ENCODE peak calls at places on chromosomes 3 and 15, in eight cellular contexts. U is esophagus squamous epithelium; F is cardiac muscle cell; Z is GM23248; Y is CD4-positive, CD25-positive, alpha-beta regulatory T cell; W is small intestine; P is right atrium auricular region; R is tibial nerve. H is an unnamed sample. For H3K4me1, the result is how much of the 10 kb centered on the place peaks cover.

GRCh38 chr3:14452676-14453367 is 50.4 kb downstream of the SLC6A6 start:
- DNase-seq in Z (peak), P (peak), Y (no peak), U (peak), R (peak), F (no peak), W (peak), H (peak)

GRCh38 chr3:150960708-150961684 is 11.5 kb downstream of the CLRN1 start:
- DNase-seq in P (no peak), U (no peak), R (no peak), W (no peak), Z (no peak), Y (no peak), F (no peak), H (no peak)

GRCh38 chr3:106485802-106486201 is 617.0 kb upstream of the CBLB start:
- DNase-seq in Y (no peak), U (no peak), R (no peak), F (no peak), Z (no peak), W (no peak), P (no peak), H (no peak)

GRCh38 chr3:79555655-79556054 is 212.1 kb downstream of the ROBO1 start:
- DNase-seq in U (no peak), W (no peak), Y (no peak), P (no peak), R (no peak), F (no peak), Z (no peak), H (no peak)

GRCh38 chr3:111751961-111752360 is 107.1 kb upstream of the PHLDB2 start:
- DNase-seq in P (no peak), Z (peak), U (no peak), R (no peak), F (no peak), W (no peak), Y (no peak), H (no peak)

GRCh38 chr15:67777773-67778172 is 47.5 kb upstream of the SKOR1 start:
- DNase-seq in Z (no peak), Y (no peak), W (no peak), F (no peak), R (no peak), P (no peak), U (no peak), H (no peak)

GRCh38 chr3:65751123-65751700 is 287.5 kb downstream of the MAGI1 start:
- DNase-seq in Y (peak), P (no peak), R (peak), Z (peak), F (peak), U (no peak), W (peak), H (no peak)

GRCh38 chr15:100438570-100438969 is 90.2 kb downstream of the CERS3 start:
- DNase-seq in Y (no peak), F (peak), R (peak), Z (peak), W (peak), P (peak), U (no peak), H (peak)

GRCh38 chr3:185948292-185948691 is 10.5 kb upstream of the TRA2B start:
- DNase-seq in Y (no peak), Z (no peak), W (no peak), F (no peak), P (no peak), R (no peak), U (no peak), H (no peak)

GRCh38 chr15:25693321-25694237 is 169.5 kb downstream of the ATP10A start:
- DNase-seq in F (peak), Y (peak), W (no peak), U (no peak), R (peak), Z (peak), P (no peak), H (no peak)

GRCh38 chr3:147191795-147192385 is 214.5 kb downstream of the ZIC4 start:
- DNase-seq in U (no peak), Z (peak), W (peak), R (peak), F (peak), Y (peak), P (no peak), H (no peak)

GRCh38 chr3:54817628-54818027 is 110.2 kb downstream of the LRTM1 start:
- DNase-seq in Y (no peak), R (no peak), Z (peak), P (no peak), F (no peak), U (no peak), W (no peak), H (no peak)

GRCh38 chr15:79595995-79596622 is 164.0 kb downstream of the MINAR1 start:
- DNase-seq in F (peak), W (peak), P (no peak), R (no peak), Y (peak), Z (peak), U (no peak), H (no peak)

GRCh38 chr3:30539214-30539613 is 67.2 kb upstream of the TGFBR2 start:
- DNase-seq in Z (no peak), F (no peak), R (no peak), Y (no peak), U (no peak), P (no peak), W (peak), H (no peak)

GRCh38 chr15:28191832-28192231 is 92.7 kb upstream of the OCA2 start:
- DNase-seq in R (peak), Z (peak), U (no peak), W (peak), P (peak), F (peak), Y (no peak), H (no peak)

GRCh38 chr15:31150732-31151212 is 49.2 kb upstream of the TRPM1 start:
- DNase-seq in P (no peak), Z (no peak), U (no peak), W (no peak), F (no peak), Y (no peak), R (no peak), H (no peak)

GRCh38 chr3:196624008-196624790 is 15.3 kb upstream of the NRROS start:
- DNase-seq in F (no peak), Z (no peak), U (no peak), R (no peak), P (no peak), Y (peak), W (no peak), H (no peak)

GRCh38 chr15:51071609-51072008 is 23.1 kb downstream of the TNFAIP8L3 start:
- DNase-seq in Z (no peak), F (no peak), W (no peak), U (no peak), P (no peak), Y (no peak), R (no peak), H (no peak)

GRCh38 chr3:71524688-71525087 is 58.8 kb downstream of the FOXP1 start:
- DNase-seq in R (no peak), P (no peak), F (peak), Y (no peak), U (no peak), W (no peak), Z (no peak), H (no peak)
- H3K27ac ChIP-seq in R (no peak), P (no peak), F (peak), Y (no peak), U (no peak), W (no peak), Z (no peak), H (no peak)

GRCh38 chr15:71129660-71130059 is 14.4 kb downstream of the THSD4 start:
- DNase-seq in Y (no peak), W (no peak), R (no peak), Z (no peak), P (no peak), U (no peak), F (no peak), H (no peak)

GRCh38 chr15:71136159-71137137 is 21.2 kb downstream of the THSD4 start:
- DNase-seq in U (no peak), Z (peak), Y (no peak), P (peak), R (no peak), F (no peak), W (no peak), H (peak)

GRCh38 chr15:71137138-71137518 is 21.9 kb downstream of the THSD4 start:
- DNase-seq in P (peak), U (no peak), F (no peak), Z (no peak), R (no peak), Y (no peak), W (no peak), H (peak)

GRCh38 chr15:71131601-71132357 is 16.5 kb downstream of the THSD4 start:
- DNase-seq in Z (peak), Y (no peak), P (no peak), R (no peak), W (no peak), U (no peak), F (no peak), H (no peak)

GRCh38 chr15:71133734-71134464 is 18.6 kb downstream of the THSD4 start:
- DNase-seq in W (no peak), F (peak), Y (no peak), P (peak), U (no peak), R (no peak), Z (no peak), H (no peak)
- H3K4me1 ChIP-seq in W (under half), F (under half), Y (under half), P (under half), U (under half), R (under half), Z (under half), H (under half)

DNA sequence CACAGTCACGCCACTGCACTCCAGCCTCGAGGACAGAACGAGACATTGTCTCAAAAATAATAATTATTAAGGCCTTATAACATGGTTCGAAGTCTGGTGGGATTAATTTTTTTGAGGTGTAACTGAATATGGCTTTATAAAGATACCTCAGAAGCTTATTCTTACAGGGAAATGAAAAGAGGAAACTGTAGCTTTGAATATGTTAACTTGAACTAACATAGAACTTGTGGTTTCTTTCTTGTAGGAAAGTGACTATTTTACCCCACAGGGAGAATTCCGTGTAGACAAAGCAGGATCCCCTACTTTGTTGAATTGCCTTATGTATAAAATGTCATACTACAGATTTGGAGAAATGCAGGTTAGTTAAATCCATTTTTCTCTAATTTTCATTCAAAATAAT is 96.3 kb downstream of the STT3B start:
- DNase-seq in W (no peak), P (no peak), F (no peak), Z (no peak), R (no peak), U (no peak), Y (no peak), H (no peak)
- H3K27ac ChIP-seq in W (no peak), P (no peak), F (no peak), Z (no peak), R (no peak), U (no peak), Y (no peak), H (no peak)

GRCh38 chr3:42608586-42608985 is 8.1 kb downstream of the NKTR start:
- DNase-seq in U (no peak), F (no peak), Z (peak), W (no peak), P (no peak), Y (no peak), R (no peak), H (no peak)

GRCh38 chr3:42612147-42612680 is 11.7 kb downstream of the NKTR start:
- DNase-seq in Y (peak), R (no peak), Z (no peak), U (no peak), F (no peak), P (no peak), W (no peak), H (no peak)

GRCh38 chr3:42612928-42613327 is 12.4 kb downstream of the NKTR start:
- DNase-seq in R (no peak), P (no peak), F (no peak), Y (no peak), U (no peak), W (no peak), Z (no peak), H (no peak)

GRCh38 chr3:42610978-42611377 is 10.5 kb downstream of the NKTR start:
- DNase-seq in Y (peak), P (no peak), U (no peak), F (no peak), R (no peak), Z (peak), W (no peak), H (no peak)

GRCh38 chr3:42613462-42613861 is 13.0 kb downstream of the NKTR start:
- DNase-seq in W (peak), P (no peak), Y (peak), R (no peak), U (no peak), F (no peak), Z (peak), H (no peak)
- H3K4me1 ChIP-seq in W (under half), P (under half), Y (under half), R (under half), U (under half), F (under half), Z (under half), H (under half)

GRCh38 chr3:155416500-155417118 is 123.1 kb upstream of the STRIT1 start:
- DNase-seq in U (no peak), R (no peak), F (no peak), Y (no peak), W (peak), Z (peak), P (no peak), H (no peak)
- H3K27ac ChIP-seq in U (no peak), R (no peak), F (no peak), Y (no peak), W (no peak), Z (peak), P (no peak), H (no peak)

GRCh38 chr15:60399931-60400330 is 2.1 kb upstream of the ANXA2 start:
- DNase-seq in U (no peak), Y (no peak), R (no peak), F (no peak), Z (peak), P (no peak), W (no peak), H (no peak)
- H3K4me1 ChIP-seq in U (under half), Y (under half), R (under half), F (under half), Z (under half), P (under half), W (under half), H (under half)

GRCh38 chr15:77944002-77944867 is 133.3 kb downstream of the TBC1D2B start:
- DNase-seq in Y (peak), R (peak), P (peak), Z (peak), U (peak), F (peak), W (peak), H (peak)
- H3K27ac ChIP-seq in Y (no peak), R (peak), P (peak), Z (peak), U (peak), F (peak), W (peak), H (peak)

H was measured in uterus.